ENCODE peak calls at places on chromosomes 1 and 21, in four cellular contexts. F is GM12878, S is K562, K is HepG2. M is an unnamed sample.
A peak's percentile ranks its signal among the peaks of the same experiment; 100 is the strongest.

GRCh38 chr1:19735419-19736127 is 64.1 kb downstream of the TMCO4 start:
- DNase-seq in F (no peak), S (no peak), K (no peak), M (no peak)

GRCh38 chr1:87329756-87330200 is 1.1 kb downstream of the LMO4 start:
- DNase-seq in F (no peak), S (no peak), K (no peak), M (no peak)

GRCh38 chr1:147833231-147833840 is 69.3 kb upstream of the GJA8 start:
- DNase-seq in F (no peak), S (no peak), K (no peak), M (peak; percentile 25)

GRCh38 chr1:168007691-168008090 is 70.8 kb upstream of the MPC2 start:
- DNase-seq in F (no peak), S (no peak), K (no peak), M (no peak)

GRCh38 chr1:229087906-229088305 is 183.0 kb upstream of the RAB4A start:
- DNase-seq in F (no peak), S (no peak), K (no peak), M (no peak)

GRCh38 chr1:64834734-64835133 is 89.9 kb downstream of the RAVER2 start:
- DNase-seq in F (no peak), S (no peak), K (no peak), M (no peak)

GRCh38 chr21:36499578-36500471 is 19.9 kb upstream of the CLDN14 start:
- DNase-seq in F (no peak), S (no peak), K (no peak), M (no peak)

GRCh38 chr1:16241116-16241763 is 4.3 kb upstream of the CPLANE2 start:
- DNase-seq in F (no peak), S (no peak), K (peak; percentile 16), M (no peak)

GRCh38 chr1:2918441-2918840 is 102.8 kb upstream of the ACTRT2 start:
- DNase-seq in F (no peak), S (no peak), K (no peak), M (no peak)

GRCh38 chr1:28073867-28074266 is 14.5 kb downstream of the EYA3 start:
- DNase-seq in F (no peak), S (no peak), K (no peak), M (no peak)

GRCh38 chr21:42599486-42599885 is 53.9 kb upstream of the PDE9A start:
- DNase-seq in F (no peak), S (no peak), K (no peak), M (no peak)

GRCh38 chr1:17680335-17680734 is 74.8 kb upstream of the ACTL8 start:
- DNase-seq in F (no peak), S (no peak), K (no peak), M (no peak)

GRCh38 chr1:82399093-82399492 is 598.4 kb downstream of the ADGRL2 start:
- DNase-seq in F (no peak), S (no peak), K (no peak), M (no peak)

GRCh38 chr1:201450721-201451291 is 18.2 kb downstream of the PHLDA3 start:
- DNase-seq in F (no peak), S (no peak), K (no peak), M (peak; percentile 39)
- TF ChIP-seq ETV6 in F (no peak), S (no peak), K (no peak), M (no peak)

GRCh38 chr1:233427907-233428306 is 100.4 kb downstream of the MAP3K21 start:
- DNase-seq in F (no peak), S (no peak), K (no peak), M (no peak)

GRCh38 chr1:233421293-233421692 is 93.8 kb downstream of the MAP3K21 start:
- DNase-seq in F (no peak), S (no peak), K (no peak), M (no peak)

GRCh38 chr1:233424727-233425222 is 97.3 kb downstream of the MAP3K21 start:
- DNase-seq in F (no peak), S (no peak), K (no peak), M (no peak)
- TF ChIP-seq ETV6 in F (no peak), S (no peak), K (no peak), M (no peak)

GRCh38 chr1:206468571-206468970 is 1.7 kb upstream of the IKBKE start:
- DNase-seq in F (no peak), S (no peak), K (peak; percentile 60), M (no peak)

GRCh38 chr1:206467915-206468314 is 2.4 kb upstream of the IKBKE start:
- DNase-seq in F (no peak), S (no peak), K (no peak), M (no peak)

GRCh38 chr1:206469933-206470691 is at the start of gene IKBKE:
- DNase-seq in F (no peak), S (peak; percentile 45), K (peak; percentile 64), M (peak; percentile 41)

GRCh38 chr1:206470692-206471414 is 577 bp downstream of the IKBKE start:
- DNase-seq in F (peak; percentile 68), S (peak; percentile 41), K (peak; percentile 68), M (peak; percentile 31)

DNA sequence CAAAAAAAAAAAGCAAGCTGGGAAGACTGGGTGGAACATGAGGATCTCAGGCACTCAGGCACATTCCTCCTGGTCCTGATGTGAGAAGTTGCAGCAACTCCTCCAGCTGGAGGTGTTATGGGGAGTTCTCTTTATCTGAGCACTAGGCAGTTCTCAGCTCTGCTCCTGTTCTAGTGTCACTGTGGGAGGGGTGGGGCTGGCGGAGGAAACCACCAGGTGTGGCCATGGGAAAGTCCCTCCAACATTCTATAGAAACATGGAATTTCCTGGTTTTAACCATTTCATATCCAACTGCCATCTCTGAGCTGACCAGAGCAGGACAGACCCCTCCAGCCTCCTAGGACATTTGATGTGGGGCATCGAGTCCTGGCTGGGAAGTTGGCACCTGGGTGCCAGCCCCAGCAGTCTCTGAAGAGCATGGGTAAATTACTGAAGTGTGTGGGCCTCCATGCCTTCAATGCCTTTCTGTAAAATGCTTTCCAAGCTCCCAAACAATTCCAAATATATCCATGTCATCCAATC is 804 bp upstream of the IKBKE start:
- DNase-seq in F (no peak), S (no peak), K (no peak), M (no peak)
- TF ChIP-seq ETV6 in F (no peak), S (no peak), K (no peak), M (no peak)

DNA sequence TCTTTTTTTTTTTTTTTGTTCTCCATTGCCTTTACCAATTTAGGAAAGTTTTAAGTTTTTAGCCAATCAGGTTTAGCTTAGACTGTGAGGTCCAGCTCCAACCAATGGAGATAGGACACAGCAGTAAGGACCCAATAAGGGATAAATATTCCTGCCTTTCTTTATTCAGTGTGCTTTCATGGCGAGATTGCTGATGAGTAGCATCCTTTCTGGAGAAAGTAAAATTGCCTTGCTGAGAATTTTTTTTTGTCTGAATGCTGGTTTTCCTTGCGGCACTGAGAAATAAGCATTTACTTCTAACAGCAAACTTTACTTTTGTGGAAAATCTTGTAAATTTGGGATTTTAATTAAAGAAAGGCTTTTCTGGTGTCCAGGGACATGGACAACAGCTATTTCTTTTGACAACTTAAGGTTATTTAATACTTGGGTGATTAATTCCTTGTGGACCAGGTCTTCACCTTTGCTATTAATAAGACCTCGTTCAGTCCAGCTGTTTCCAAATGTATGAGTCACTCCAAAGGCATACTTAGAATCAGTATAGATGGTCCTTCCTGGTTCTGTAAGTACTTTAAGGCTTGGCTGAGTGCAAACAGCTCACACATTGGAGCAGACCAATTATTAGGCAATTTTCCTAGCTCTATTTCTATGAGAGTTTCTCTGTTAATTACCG is 54.1 kb downstream of the SERINC2 start:
- DNase-seq in F (no peak), S (no peak), K (no peak), M (no peak)
- TF ChIP-seq ETV6 in F (no peak), S (no peak), K (no peak), M (no peak)

GRCh38 chr1:51564124-51564523 is 45.1 kb upstream of the EPS15 start:
- DNase-seq in F (no peak), S (no peak), K (no peak), M (no peak)
- TF ChIP-seq ETV6 in F (no peak), S (no peak), K (no peak), M (no peak)

DNA sequence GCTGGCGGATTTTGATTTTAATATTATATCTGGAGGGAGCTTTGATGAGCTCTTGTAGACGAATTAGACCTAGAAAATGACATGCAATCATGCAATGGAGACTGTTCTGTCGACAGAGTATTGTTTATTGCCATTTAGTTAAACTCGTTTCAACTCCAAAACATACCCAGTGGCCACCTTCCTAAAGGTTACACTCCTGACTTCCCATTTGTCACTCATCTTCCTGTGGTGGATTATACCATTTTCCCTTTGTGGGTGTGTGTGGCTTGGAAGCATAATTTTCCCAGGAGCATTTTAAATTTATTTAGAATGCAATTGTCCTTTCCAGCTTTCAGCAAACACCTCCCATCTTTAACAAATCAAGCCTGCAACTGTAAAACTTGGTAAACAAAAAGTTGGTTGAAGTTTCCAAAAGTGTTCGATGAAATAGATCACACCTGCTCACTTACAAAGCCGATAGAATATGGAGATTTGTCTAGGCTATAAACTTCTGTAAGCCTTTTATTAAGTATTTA is 266.6 kb downstream of the GRIK1 start:
- DNase-seq in F (no peak), S (no peak), K (no peak), M (no peak)
- TF ChIP-seq ETV6 in F (no peak), S (no peak), K (no peak), M (no peak)

GRCh38 chr1:201184734-201185453 is 5.7 kb upstream of the IGFN1 start:
- DNase-seq in F (no peak), S (peak; percentile 33), K (peak; percentile 58), M (peak; percentile 46)
- TF ChIP-seq ETV6 in F (no peak), S (no peak), K (no peak), M (no peak)

M was measured in WTC11.